ENCODE peak calls at places on chromosome 14, in four cellular contexts. D is HCT116, S is K562, L is H1. Y is an unnamed sample.

GRCh38 chr14:19800282-19801117 is 3.1 kb upstream of the OR4N2 start:
- DNase-seq in D (no peak), S (no peak), L (no peak), Y (no peak)

GRCh38 chr14:24817638-24818053 is 183.7 kb upstream of the GZMB start:
- DNase-seq in D (no peak), S (no peak), L (no peak), Y (no peak)

GRCh38 chr14:89303452-89304435 is 113.3 kb downstream of the FOXN3 start:
- DNase-seq in D (no peak), S (no peak), L (no peak), Y (peak; percentile 76)

GRCh38 chr14:104750658-104751057 is 2.3 kb upstream of the SIVA1 start:
- DNase-seq in D (no peak), S (peak; percentile 31), L (no peak), Y (no peak)

GRCh38 chr14:31291210-31291609 is 83.6 kb upstream of the HECTD1 start:
- DNase-seq in D (no peak), S (no peak), L (no peak), Y (no peak)

GRCh38 chr14:70045715-70046535 is 142.8 kb downstream of the SLC8A3 start:
- DNase-seq in D (peak; percentile 54), S (peak; percentile 42), L (peak; percentile 63), Y (no peak)

GRCh38 chr14:70896317-70896716 is 10.9 kb upstream of the PCNX1 start:
- DNase-seq in D (no peak), S (no peak), L (no peak), Y (no peak)

GRCh38 chr14:101005447-101005846 is 101.9 kb upstream of the RTL1 start:
- DNase-seq in D (no peak), S (no peak), L (no peak), Y (no peak)

GRCh38 chr14:68947802-68948201 is 31.3 kb downstream of the ACTN1 start:
- DNase-seq in D (no peak), S (no peak), L (no peak), Y (no peak)

GRCh38 chr14:73576391-73576790 is 7.4 kb downstream of the ACOT2 start:
- DNase-seq in D (no peak), S (no peak), L (no peak), Y (no peak)

GRCh38 chr14:84435820-84436326 is 1094.1 kb upstream of the FLRT2 start:
- DNase-seq in D (no peak), S (no peak), L (no peak), Y (no peak)

GRCh38 chr14:86596024-86596423 is 1066.1 kb downstream of the FLRT2 start:
- DNase-seq in D (no peak), S (no peak), L (no peak), Y (no peak)

GRCh38 chr14:101707285-101707842 is 54.1 kb upstream of the PPP2R5C start:
- DNase-seq in D (peak; percentile 70), S (peak; percentile 87), L (no peak), Y (peak; percentile 53)

GRCh38 chr14:64502476-64503183 is 1.0 kb downstream of the ZBTB25 start:
- DNase-seq in D (no peak), S (peak; percentile 57), L (no peak), Y (no peak)

GRCh38 chr14:52286659-52287649 is 19.5 kb downstream of the PTGDR start:
- DNase-seq in D (no peak), S (no peak), L (no peak), Y (no peak)

GRCh38 chr14:105026033-105026785 is 5.3 kb upstream of the CDCA4 start:
- DNase-seq in D (no peak), S (no peak), L (no peak), Y (peak; percentile 81)

GRCh38 chr14:20372796-20373195 is 29.4 kb downstream of the PARP2 start:
- DNase-seq in D (no peak), S (no peak), L (no peak), Y (no peak)

GRCh38 chr14:65834051-65834450 is 421.5 kb downstream of the FUT8 start:
- DNase-seq in D (no peak), S (no peak), L (no peak), Y (no peak)

GRCh38 chr14:80930095-80930494 is 11.4 kb downstream of the CEP128 start:
- DNase-seq in D (no peak), S (no peak), L (no peak), Y (no peak)

GRCh38 chr14:57845802-57846531 is 19.9 kb downstream of the SLC35F4 start:
- DNase-seq in D (no peak), S (no peak), L (no peak), Y (no peak)

GRCh38 chr14:92625213-92625612 is 111.6 kb downstream of the RIN3 start:
- DNase-seq in D (peak; percentile 69), S (no peak), L (no peak), Y (no peak)

DNA sequence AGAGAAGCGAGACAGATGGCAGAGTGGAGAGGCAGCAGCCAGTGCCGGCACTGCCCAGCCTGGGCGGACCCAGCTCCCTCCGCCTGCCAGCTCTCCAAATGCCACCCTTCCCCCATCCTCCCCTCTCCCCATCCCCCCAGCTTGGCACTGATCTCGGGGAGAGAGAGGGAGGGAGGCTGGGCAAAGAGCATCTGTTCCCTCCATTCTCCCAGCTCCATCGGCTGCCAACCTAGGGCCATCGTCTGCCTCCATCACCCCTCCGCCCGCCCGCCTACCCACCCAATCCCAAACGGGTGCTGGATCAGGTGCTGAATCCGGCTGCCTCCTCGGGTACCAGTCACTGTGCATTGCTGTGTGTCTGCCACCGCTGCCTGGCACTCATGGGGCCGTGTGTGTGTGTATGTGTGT is 38.6 kb downstream of the ZFHX2 start:
- DNase-seq in D (no peak), S (no peak), L (no peak), Y (no peak)
- TF ChIP-seq EGR1 in D (no peak), S (no peak), L (no peak), Y (no peak)

DNA sequence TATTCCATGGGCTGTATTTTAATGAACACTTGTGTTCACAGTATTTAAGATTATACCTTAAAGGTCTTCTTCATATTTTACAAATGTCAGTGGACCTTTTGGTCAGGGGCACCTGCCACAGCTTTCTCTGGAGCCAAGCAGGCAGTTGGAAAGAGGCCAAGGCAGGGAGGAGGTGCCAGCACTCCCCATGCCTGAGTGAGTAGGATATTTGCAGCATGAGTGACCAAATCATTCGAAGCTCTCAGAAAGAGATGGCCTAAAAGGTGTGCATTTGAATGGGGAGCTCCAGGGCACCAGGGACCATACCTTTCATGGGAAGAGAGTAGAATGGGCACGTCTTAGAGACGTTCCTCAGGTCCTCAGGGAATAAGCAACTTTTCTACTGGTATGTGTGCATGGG is 121.6 kb downstream of the GPR135 start:
- DNase-seq in D (no peak), S (no peak), L (no peak), Y (no peak)
- TF ChIP-seq EGR1 in D (no peak), S (no peak), L (no peak), Y (no peak)

DNA sequence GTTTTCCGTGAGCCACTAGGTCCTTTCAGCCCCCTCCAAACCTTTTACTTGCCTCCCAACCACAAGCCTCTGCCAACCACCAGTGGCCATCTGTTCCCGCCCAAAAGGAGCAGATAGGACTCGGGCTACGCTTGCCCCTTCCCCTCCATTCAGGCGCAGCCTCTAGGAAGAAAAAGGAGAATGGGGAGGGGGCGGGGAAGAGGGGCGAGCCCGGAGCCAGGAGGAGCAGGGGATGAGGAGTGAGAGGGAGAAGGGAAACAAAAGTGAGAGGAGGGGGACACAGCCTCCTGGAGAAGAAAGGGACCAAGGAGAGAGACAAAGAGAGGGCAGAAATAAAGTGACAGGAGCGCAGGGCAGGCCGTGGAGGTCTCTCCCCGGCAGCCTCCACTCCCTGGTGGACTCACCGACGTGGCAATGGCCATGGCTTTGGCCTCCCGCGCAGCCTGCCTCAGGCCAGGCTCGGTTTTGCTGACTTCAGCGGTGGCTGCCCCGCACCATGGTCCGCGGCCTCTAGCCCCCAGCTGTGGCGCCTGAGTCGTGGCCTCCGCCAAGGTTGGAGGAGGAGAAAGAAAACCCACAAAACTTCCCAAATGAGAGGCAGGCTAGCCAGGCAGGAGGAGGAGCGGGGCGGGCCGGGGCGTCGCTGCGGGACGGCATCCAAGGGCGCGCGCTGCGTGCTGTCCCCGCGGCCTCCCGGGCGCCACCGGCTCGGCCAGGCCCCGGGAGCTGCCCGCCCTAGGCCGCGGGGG is at the start of gene EFS:
- DNase-seq in D (no peak), S (no peak), L (no peak), Y (no peak)
- TF ChIP-seq EGR1 in D (no peak), S (no peak), L (peak; percentile 71), Y (no peak)

DNA sequence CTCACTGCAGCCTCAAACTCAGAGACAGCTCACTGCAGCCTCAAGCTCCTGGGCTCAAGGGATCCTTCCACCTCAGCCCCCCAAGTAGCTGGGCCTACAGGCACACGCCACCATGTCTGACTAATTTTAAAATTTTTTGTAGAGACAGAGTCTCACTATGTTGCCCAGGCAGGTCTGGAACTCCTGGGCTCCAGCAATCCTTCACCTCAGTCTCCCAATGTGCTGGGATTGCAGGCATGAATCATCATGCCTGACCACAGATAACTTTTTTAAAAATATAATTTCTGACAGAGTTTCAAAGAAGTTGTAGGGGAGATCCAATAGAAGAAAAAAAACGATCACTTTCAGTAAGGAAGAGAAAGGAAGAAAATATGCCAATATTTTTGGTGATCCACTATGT is 189.7 kb upstream of the CDKN3 start:
- DNase-seq in D (no peak), S (no peak), L (no peak), Y (no peak)
- TF ChIP-seq EGR1 in D (no peak), S (no peak), L (no peak), Y (no peak)

GRCh38 chr14:34665785-34666425 is 36.0 kb upstream of the SNX6 start:
- DNase-seq in D (no peak), S (peak; percentile 20), L (no peak), Y (no peak)
- TF ChIP-seq EGR1 in D (no peak), S (no peak), L (no peak), Y (no peak)

GRCh38 chr14:61730756-61731373 is 31.4 kb upstream of the SNAPC1 start:
- DNase-seq in D (no peak), S (no peak), L (no peak), Y (no peak)
- TF ChIP-seq EGR1 in D (no peak), S (no peak), L (no peak), Y (no peak)

DNA sequence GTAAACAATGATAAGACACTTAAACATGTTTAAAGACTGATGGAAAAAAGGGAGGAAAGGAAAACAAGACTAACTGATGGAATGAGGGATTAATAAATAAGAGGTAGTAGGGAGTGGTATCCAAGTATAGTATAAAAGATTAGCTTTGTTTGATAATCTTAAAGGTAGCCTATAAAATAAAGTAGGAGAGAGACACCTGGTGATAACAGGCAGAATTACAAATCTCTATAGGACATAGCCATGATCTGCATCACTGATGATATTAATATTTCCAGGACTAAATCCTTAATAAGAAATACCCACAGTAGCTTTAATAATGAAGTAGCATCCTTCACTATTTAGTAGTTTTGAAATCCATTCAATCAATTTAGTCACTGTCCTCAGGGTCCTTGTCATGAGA is 30.4 kb downstream of the DLGAP5 start:
- DNase-seq in D (peak; percentile 6), S (peak; percentile 5), L (no peak), Y (no peak)
- TF ChIP-seq EGR1 in D (no peak), S (no peak), L (no peak), Y (no peak)

DNA sequence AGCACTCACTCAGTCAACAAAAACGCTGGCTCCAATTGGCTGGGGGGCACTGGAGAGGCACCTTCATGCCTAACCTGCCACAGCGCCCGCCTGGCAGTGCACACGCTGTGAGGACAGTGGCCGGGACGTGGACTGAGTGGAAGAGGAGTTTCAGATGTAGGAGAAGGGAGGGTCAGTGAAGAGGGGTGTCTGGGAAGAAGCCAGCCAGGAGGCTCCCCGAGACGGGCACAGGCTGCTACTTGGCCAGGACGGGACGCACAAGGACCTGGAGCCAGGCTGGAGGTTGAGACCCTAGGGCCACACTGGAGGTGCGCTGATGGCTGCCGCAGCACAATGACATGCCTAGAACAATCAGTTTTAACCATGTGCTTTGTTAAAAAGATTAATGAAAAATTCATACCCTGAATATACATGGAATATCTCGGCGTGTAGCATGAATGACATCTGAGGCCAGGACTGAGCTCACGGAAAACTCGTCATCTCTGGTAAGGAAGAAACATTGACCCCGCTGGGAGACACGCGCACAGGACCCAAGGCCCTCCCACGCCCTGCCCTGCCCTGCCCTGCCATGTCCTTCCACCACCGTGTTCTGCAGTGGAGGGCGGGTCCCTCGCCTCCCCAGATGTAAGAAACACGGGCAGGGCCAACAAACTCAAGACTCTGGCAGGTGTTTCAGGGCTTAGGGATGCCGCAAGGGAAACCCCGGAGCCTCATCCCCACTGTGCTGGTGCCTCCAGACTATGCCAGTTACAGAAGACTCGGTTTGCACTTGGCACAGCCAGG is 25.0 kb downstream of the AMN start:
- DNase-seq in D (no peak), S (no peak), L (no peak), Y (no peak)
- TF ChIP-seq EGR1 in D (no peak), S (no peak), L (no peak), Y (no peak)

Y was measured in GM12878.